ENCODE peak calls at places on chromosomes 1 and 21, in five cellular contexts. G is GM23248; U is foreskin fibroblast; F is stimulated activated CD4-positive, alpha-beta T cell treated with anti-CD3 and anti-CD28 coated beads, Interleukin-15, amount 100 ng/mL, for 1 hour; N is hypothalamus. K is an unnamed sample.

GRCh38 chr1:18805116-18805515 is 54.3 kb downstream of the TAS1R2 start:
- DNase-seq in G (no peak), U (no peak), N (no peak), F (no peak), K (no peak)

GRCh38 chr1:1610796-1611597 is 4.3 kb upstream of the MIB2 start:
- DNase-seq in G (peak), U (no peak), F (no peak), N (no peak), K (no peak)

GRCh38 chr21:43992121-43992520 is 20.0 kb upstream of the TRAPPC10 start:
- DNase-seq in F (no peak), G (no peak), N (no peak), U (no peak), K (no peak)

GRCh38 chr1:207423560-207424292 is 30.4 kb upstream of the CR2 start:
- DNase-seq in N (no peak), G (no peak), F (no peak), U (no peak), K (no peak)

GRCh38 chr1:157966034-157966671 is 27.3 kb upstream of the KIRREL1 start:
- DNase-seq in F (no peak), N (no peak), U (peak), G (peak), K (peak)

GRCh38 chr1:172393354-172393753 is 27.1 kb upstream of the C1orf105 start:
- DNase-seq in G (no peak), N (no peak), F (no peak), U (no peak), K (no peak)

GRCh38 chr1:94389298-94389697 is 28.9 kb upstream of the ABCD3 start:
- DNase-seq in U (no peak), F (no peak), N (no peak), G (no peak), K (no peak)

GRCh38 chr1:202959276-202959620 is 1.1 kb upstream of the ADIPOR1 start:
- DNase-seq in G (peak), F (no peak), N (no peak), U (peak), K (no peak)

GRCh38 chr1:178310685-178311105 is 186.1 kb downstream of the CLEC20A start:
- DNase-seq in F (no peak), G (peak), U (peak), N (no peak), K (peak)

GRCh38 chr1:160414836-160415235 is 14.5 kb downstream of the VANGL2 start:
- DNase-seq in U (no peak), N (no peak), F (no peak), G (no peak), K (peak)

GRCh38 chr1:218664385-218665170 is 319.4 kb downstream of the TGFB2 start:
- DNase-seq in N (no peak), G (peak), U (no peak), F (no peak), K (no peak)

GRCh38 chr1:73160759-73161158 is 878.4 kb upstream of the NEGR1 start:
- DNase-seq in U (no peak), N (no peak), G (no peak), F (no peak), K (no peak)

GRCh38 chr1:39395357-39395831 is 96.0 kb upstream of the BMP8A start:
- DNase-seq in F (no peak), U (peak), N (no peak), G (peak), K (peak)

GRCh38 chr21:43834146-43834905 is 30.7 kb upstream of the AGPAT3 start:
- DNase-seq in N (no peak), U (no peak), F (no peak), G (no peak), K (no peak)

GRCh38 chr1:203129501-203130231 is 2.1 kb downstream of the ADORA1 start:
- DNase-seq in U (no peak), F (no peak), G (peak), N (peak), K (no peak)

GRCh38 chr1:47991187-47991586 is 6.0 kb downstream of the TRABD2B start:
- DNase-seq in F (no peak), U (peak), N (no peak), G (peak), K (peak)

GRCh38 chr21:43609501-43610340 is 49.6 kb downstream of the HSF2BP start:
- DNase-seq in G (no peak), N (no peak), F (no peak), U (no peak), K (peak)

GRCh38 chr1:162956922-162957321 is 95.9 kb upstream of the CCDC190 start:
- DNase-seq in U (peak), F (no peak), N (no peak), G (peak), K (no peak)

GRCh38 chr1:211621471-211622198 is 42.7 kb upstream of the SLC30A1 start:
- DNase-seq in F (no peak), U (no peak), N (no peak), G (no peak), K (no peak)

GRCh38 chr1:215992620-215993019 is 425.5 kb downstream of the KCTD3 start:
- DNase-seq in N (no peak), U (no peak), F (no peak), G (peak), K (peak)

GRCh38 chr21:45517249-45518065 is 24.8 kb downstream of the SLC19A1 start:
- DNase-seq in F (no peak), N (no peak), U (peak), G (no peak), K (no peak)

GRCh38 chr1:70204578-70204977 is 801 bp downstream of the LRRC40 start:
- DNase-seq in N (no peak), U (no peak), G (peak), F (no peak), K (peak)

GRCh38 chr1:94884101-94884875 is 42.6 kb downstream of the CNN3 start:
- DNase-seq in G (peak), F (no peak), N (peak), U (peak), K (no peak)

GRCh38 chr1:157001304-157001703 is 44.2 kb downstream of the ARHGEF11 start:
- DNase-seq in F (no peak), G (peak), U (no peak), N (no peak), K (peak)

GRCh38 chr1:197448390-197448789 is 180.3 kb downstream of the CRB1 start:
- DNase-seq in U (no peak), G (no peak), N (no peak), F (no peak), K (no peak)

GRCh38 chr21:27268290-27268689 is 301.4 kb upstream of the ADAMTS5 start:
- DNase-seq in U (peak), N (no peak), G (peak), F (no peak), K (no peak)

GRCh38 chr1:70737125-70737524 is 310.5 kb downstream of the PTGER3 start:
- DNase-seq in N (no peak), F (no peak), U (no peak), G (no peak), K (no peak)

GRCh38 chr21:38797470-38797869 is 8.3 kb upstream of the ETS2 start:
- DNase-seq in G (peak), F (no peak), N (no peak), U (no peak), K (peak)

GRCh38 chr1:167312871-167313270 is 92.2 kb downstream of the POU2F1 start:
- DNase-seq in G (no peak), F (no peak), N (no peak), U (no peak), K (peak)

GRCh38 chr1:184025242-184025675 is 12.3 kb downstream of the COLGALT2 start:
- DNase-seq in G (peak), F (no peak), N (no peak), U (peak), K (no peak)

GRCh38 chr1:155326659-155327058 is 6.0 kb downstream of the RUSC1 start:
- DNase-seq in N (no peak), G (no peak), F (no peak), U (no peak), K (no peak)

GRCh38 chr1:104923075-104923474 is 1173.4 kb downstream of the AMY1C start:
- DNase-seq in N (no peak), F (no peak), U (no peak), G (no peak), K (no peak)

GRCh38 chr1:55717111-55717510 is 501.9 kb upstream of the USP24 start:
- DNase-seq in F (no peak), U (no peak), G (peak), N (no peak), K (no peak)

GRCh38 chr1:185699874-185700273 is 34.3 kb upstream of the HMCN1 start:
- DNase-seq in U (no peak), F (no peak), N (no peak), G (no peak), K (no peak)

GRCh38 chr21:32682696-32683474 is 44.9 kb downstream of the SYNJ1 start:
- DNase-seq in N (no peak), G (no peak), U (no peak), F (no peak), K (no peak)

GRCh38 chr1:91799863-91800262 is 86.1 kb downstream of the TGFBR3 start:
- DNase-seq in N (no peak), F (no peak), U (no peak), G (no peak), K (no peak)

GRCh38 chr1:75724472-75725022 is at the start of gene ACADM:
- DNase-seq in N (peak), U (peak), F (peak), G (peak), K (peak)